ENCODE peak calls at places on chromosomes 7 and 10, in nine cellular contexts. One of them, this sample, is unnamed.

GRCh38 chr10:131169146-131169545 is 142.4 kb downstream of the TCERG1L start:
- DNase-seq in PC-3: no peak
- DNase-seq in OCI-LY7: no peak
- DNase-seq in fibroblast of pulmonary artery: no peak
- DNase-seq in DND-41: no peak
- DNase-seq in HFF-Myc: no peak
- DNase-seq in IMR-90: no peak
- DNase-seq in fibroblast of the aortic adventitia: no peak
- DNase-seq in Calu3: no peak
- DNase-seq in this sample: no peak

GRCh38 chr7:114412548-114412947 is 2.1 kb upstream of the FOXP2 start:
- DNase-seq in HFF-Myc: no peak
- DNase-seq in PC-3: no peak
- DNase-seq in OCI-LY7: no peak
- DNase-seq in IMR-90: no peak
- DNase-seq in Calu3: no peak
- DNase-seq in fibroblast of the aortic adventitia: no peak
- DNase-seq in DND-41: no peak
- DNase-seq in fibroblast of pulmonary artery: no peak
- DNase-seq in this sample: no peak

GRCh38 chr10:17023386-17024298 is 106.0 kb downstream of the CUBN start:
- DNase-seq in Calu3: peak; percentile 61
- DNase-seq in IMR-90: peak; percentile 99
- DNase-seq in fibroblast of the aortic adventitia: peak; percentile 98
- DNase-seq in OCI-LY7: peak; percentile 5
- DNase-seq in HFF-Myc: peak; percentile 97
- DNase-seq in DND-41: peak; percentile 83
- DNase-seq in PC-3: peak; percentile 88
- DNase-seq in fibroblast of pulmonary artery: peak; percentile 99
- DNase-seq in this sample: peak; percentile 99

GRCh38 chr7:75987026-75987804 is 7.2 kb downstream of the TMEM120A start:
- DNase-seq in DND-41: no peak
- DNase-seq in PC-3: no peak
- DNase-seq in OCI-LY7: no peak
- DNase-seq in fibroblast of pulmonary artery: no peak
- DNase-seq in fibroblast of the aortic adventitia: no peak
- DNase-seq in Calu3: no peak
- DNase-seq in IMR-90: no peak
- DNase-seq in HFF-Myc: no peak
- DNase-seq in this sample: no peak

GRCh38 chr10:114632869-114633715 is 25.0 kb downstream of the ABLIM1 start:
- DNase-seq in fibroblast of pulmonary artery: peak; percentile 74
- DNase-seq in HFF-Myc: peak; percentile 66
- DNase-seq in PC-3: peak; percentile 81
- DNase-seq in IMR-90: peak; percentile 94
- DNase-seq in OCI-LY7: no peak
- DNase-seq in DND-41: no peak
- DNase-seq in Calu3: peak; percentile 42
- DNase-seq in fibroblast of the aortic adventitia: peak; percentile 79
- DNase-seq in this sample: peak; percentile 90

GRCh38 chr10:86287966-86288579 is 78.5 kb downstream of the GRID1 start:
- DNase-seq in DND-41: no peak
- DNase-seq in HFF-Myc: no peak
- DNase-seq in Calu3: no peak
- DNase-seq in fibroblast of pulmonary artery: no peak
- DNase-seq in IMR-90: no peak
- DNase-seq in fibroblast of the aortic adventitia: no peak
- DNase-seq in PC-3: no peak
- DNase-seq in OCI-LY7: peak; percentile 28
- DNase-seq in this sample: no peak

GRCh38 chr7:38862666-38863065 is 46.3 kb downstream of the VPS41 start:
- DNase-seq in DND-41: no peak
- DNase-seq in OCI-LY7: no peak
- DNase-seq in fibroblast of the aortic adventitia: no peak
- DNase-seq in Calu3: no peak
- DNase-seq in HFF-Myc: no peak
- DNase-seq in IMR-90: no peak
- DNase-seq in fibroblast of pulmonary artery: no peak
- DNase-seq in PC-3: no peak
- DNase-seq in this sample: no peak

GRCh38 chr10:124524991-124525653 is 63.5 kb downstream of the LHPP start:
- DNase-seq in DND-41: no peak
- DNase-seq in OCI-LY7: no peak
- DNase-seq in Calu3: no peak
- DNase-seq in PC-3: peak; percentile 4
- DNase-seq in fibroblast of the aortic adventitia: peak; percentile 52
- DNase-seq in IMR-90: no peak
- DNase-seq in fibroblast of pulmonary artery: no peak
- DNase-seq in HFF-Myc: peak; percentile 6
- DNase-seq in this sample: no peak

GRCh38 chr10:111600772-111601171 is 523.9 kb downstream of the ADRA2A start:
- DNase-seq in HFF-Myc: no peak
- DNase-seq in fibroblast of pulmonary artery: no peak
- DNase-seq in PC-3: no peak
- DNase-seq in OCI-LY7: no peak
- DNase-seq in DND-41: no peak
- DNase-seq in Calu3: no peak
- DNase-seq in IMR-90: no peak
- DNase-seq in fibroblast of the aortic adventitia: no peak
- DNase-seq in this sample: no peak

GRCh38 chr10:113473851-113474250 is 79.0 kb upstream of the HABP2 start:
- DNase-seq in IMR-90: no peak
- DNase-seq in HFF-Myc: no peak
- DNase-seq in fibroblast of pulmonary artery: no peak
- DNase-seq in fibroblast of the aortic adventitia: peak; percentile 36
- DNase-seq in OCI-LY7: no peak
- DNase-seq in DND-41: no peak
- DNase-seq in Calu3: no peak
- DNase-seq in PC-3: peak; percentile 46
- DNase-seq in this sample: peak; percentile 60

DNA sequence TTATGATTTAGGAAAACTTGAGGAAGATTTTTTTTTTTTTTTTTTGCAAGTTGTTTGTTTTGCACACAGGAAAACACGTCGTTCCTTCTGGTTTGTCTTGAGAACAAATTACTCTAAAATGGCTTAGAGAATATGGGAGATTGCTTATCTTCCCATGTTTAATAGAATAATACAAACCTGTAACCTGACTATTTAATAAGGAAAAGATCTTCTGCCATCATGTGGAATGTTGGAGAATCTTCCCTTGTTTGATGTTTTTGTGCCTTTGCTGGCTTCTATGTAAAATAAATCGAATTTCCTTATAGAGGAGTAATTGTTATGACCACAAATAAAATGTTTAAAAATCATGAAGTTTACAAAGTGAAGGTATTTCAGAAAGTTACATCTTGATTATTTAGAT is 818.8 kb downstream of the GATA3 start:
- DNase-seq in fibroblast of pulmonary artery: peak; percentile 11
- DNase-seq in DND-41: no peak
- DNase-seq in HFF-Myc: no peak
- DNase-seq in IMR-90: no peak
- DNase-seq in OCI-LY7: no peak
- DNase-seq in Calu3: no peak
- DNase-seq in fibroblast of the aortic adventitia: no peak
- DNase-seq in PC-3: peak; percentile 39
- DNase-seq in this sample: no peak
- TF ChIP-seq CTCF in fibroblast of pulmonary artery: no peak
- TF ChIP-seq CTCF in DND-41: peak; percentile 65
- TF ChIP-seq CTCF in HFF-Myc: no peak
- TF ChIP-seq CTCF in IMR-90: no peak
- TF ChIP-seq CTCF in OCI-LY7: peak; percentile 14
- TF ChIP-seq CTCF in Calu3: no peak
- TF ChIP-seq CTCF in fibroblast of the aortic adventitia: no peak
- TF ChIP-seq CTCF in PC-3: peak; percentile 44
- TF ChIP-seq CTCF in this sample: no peak

GRCh38 chr7:80781561-80781979 is 137.3 kb downstream of the SEMA3C start:
- DNase-seq in fibroblast of the aortic adventitia: peak; percentile 91
- DNase-seq in HFF-Myc: peak; percentile 77
- DNase-seq in PC-3: peak; percentile 93
- DNase-seq in OCI-LY7: no peak
- DNase-seq in Calu3: no peak
- DNase-seq in DND-41: no peak
- DNase-seq in IMR-90: peak; percentile 71
- DNase-seq in fibroblast of pulmonary artery: peak; percentile 95
- DNase-seq in this sample: peak; percentile 94
- TF ChIP-seq CTCF in fibroblast of the aortic adventitia: no peak
- TF ChIP-seq CTCF in HFF-Myc: no peak
- TF ChIP-seq CTCF in PC-3: no peak
- TF ChIP-seq CTCF in OCI-LY7: no peak
- TF ChIP-seq CTCF in Calu3: no peak
- TF ChIP-seq CTCF in DND-41: no peak
- TF ChIP-seq CTCF in IMR-90: no peak
- TF ChIP-seq CTCF in fibroblast of pulmonary artery: peak; percentile 17
- TF ChIP-seq CTCF in this sample: peak; percentile 53

GRCh38 chr10:64036306-64036930 is 515.2 kb downstream of the REEP3 start:
- DNase-seq in Calu3: no peak
- DNase-seq in HFF-Myc: no peak
- DNase-seq in fibroblast of pulmonary artery: peak; percentile 4
- DNase-seq in fibroblast of the aortic adventitia: no peak
- DNase-seq in OCI-LY7: no peak
- DNase-seq in PC-3: no peak
- DNase-seq in IMR-90: no peak
- DNase-seq in DND-41: no peak
- DNase-seq in this sample: no peak
- TF ChIP-seq CTCF in Calu3: no peak
- TF ChIP-seq CTCF in HFF-Myc: no peak
- TF ChIP-seq CTCF in fibroblast of pulmonary artery: no peak
- TF ChIP-seq CTCF in fibroblast of the aortic adventitia: no peak
- TF ChIP-seq CTCF in OCI-LY7: no peak
- TF ChIP-seq CTCF in PC-3: no peak
- TF ChIP-seq CTCF in IMR-90: no peak
- TF ChIP-seq CTCF in DND-41: no peak
- TF ChIP-seq CTCF in this sample: no peak

GRCh38 chr10:63268139-63268797 is 135.1 kb downstream of the NRBF2 start:
- DNase-seq in HFF-Myc: no peak
- DNase-seq in OCI-LY7: no peak
- DNase-seq in fibroblast of the aortic adventitia: peak; percentile 49
- DNase-seq in PC-3: no peak
- DNase-seq in fibroblast of pulmonary artery: peak; percentile 69
- DNase-seq in DND-41: no peak
- DNase-seq in IMR-90: peak; percentile 26
- DNase-seq in Calu3: no peak
- DNase-seq in this sample: no peak

GRCh38 chr10:63266337-63267327 is 133.5 kb downstream of the NRBF2 start:
- DNase-seq in DND-41: no peak
- DNase-seq in Calu3: no peak
- DNase-seq in fibroblast of the aortic adventitia: peak; percentile 35
- DNase-seq in fibroblast of pulmonary artery: no peak
- DNase-seq in OCI-LY7: peak; percentile 62
- DNase-seq in IMR-90: no peak
- DNase-seq in HFF-Myc: no peak
- DNase-seq in PC-3: peak; percentile 53
- DNase-seq in this sample: no peak

GRCh38 chr10:63267414-63268138 is 134.4 kb downstream of the NRBF2 start:
- DNase-seq in Calu3: peak; percentile 40
- DNase-seq in OCI-LY7: peak; percentile 73
- DNase-seq in IMR-90: peak; percentile 94
- DNase-seq in PC-3: peak; percentile 98
- DNase-seq in DND-41: peak; percentile 36
- DNase-seq in HFF-Myc: peak; percentile 70
- DNase-seq in fibroblast of the aortic adventitia: peak; percentile 88
- DNase-seq in fibroblast of pulmonary artery: peak; percentile 89
- DNase-seq in this sample: peak; percentile 71

GRCh38 chr10:63265646-63266207 is 132.6 kb downstream of the NRBF2 start:
- DNase-seq in OCI-LY7: no peak
- DNase-seq in fibroblast of pulmonary artery: no peak
- DNase-seq in DND-41: no peak
- DNase-seq in Calu3: no peak
- DNase-seq in IMR-90: no peak
- DNase-seq in fibroblast of the aortic adventitia: peak; percentile 14
- DNase-seq in PC-3: no peak
- DNase-seq in HFF-Myc: no peak
- DNase-seq in this sample: no peak

GRCh38 chr10:63268798-63269503 is 135.8 kb downstream of the NRBF2 start:
- DNase-seq in fibroblast of pulmonary artery: peak; percentile 98
- DNase-seq in OCI-LY7: peak; percentile 95
- DNase-seq in HFF-Myc: peak; percentile 93
- DNase-seq in fibroblast of the aortic adventitia: peak; percentile 95
- DNase-seq in Calu3: peak; percentile 81
- DNase-seq in IMR-90: peak; percentile 97
- DNase-seq in DND-41: peak; percentile 85
- DNase-seq in PC-3: peak; percentile 100
- DNase-seq in this sample: peak; percentile 97
- TF ChIP-seq CTCF in fibroblast of pulmonary artery: peak; percentile 35
- TF ChIP-seq CTCF in OCI-LY7: peak; percentile 55
- TF ChIP-seq CTCF in HFF-Myc: peak; percentile 12
- TF ChIP-seq CTCF in fibroblast of the aortic adventitia: peak; percentile 44
- TF ChIP-seq CTCF in Calu3: no peak
- TF ChIP-seq CTCF in IMR-90: peak; percentile 17
- TF ChIP-seq CTCF in DND-41: peak; percentile 51
- TF ChIP-seq CTCF in PC-3: peak; percentile 63
- TF ChIP-seq CTCF in this sample: peak; percentile 60

GRCh38 chr7:151018421-151019129 is 5.7 kb downstream of the ATG9B start:
- DNase-seq in PC-3: no peak
- DNase-seq in HFF-Myc: no peak
- DNase-seq in Calu3: peak; percentile 58
- DNase-seq in fibroblast of pulmonary artery: no peak
- DNase-seq in fibroblast of the aortic adventitia: no peak
- DNase-seq in DND-41: no peak
- DNase-seq in OCI-LY7: no peak
- DNase-seq in IMR-90: no peak
- DNase-seq in this sample: no peak
- TF ChIP-seq CTCF in PC-3: no peak
- TF ChIP-seq CTCF in HFF-Myc: no peak
- TF ChIP-seq CTCF in Calu3: no peak
- TF ChIP-seq CTCF in fibroblast of pulmonary artery: no peak
- TF ChIP-seq CTCF in fibroblast of the aortic adventitia: no peak
- TF ChIP-seq CTCF in DND-41: no peak
- TF ChIP-seq CTCF in OCI-LY7: peak; percentile 9
- TF ChIP-seq CTCF in IMR-90: no peak
- TF ChIP-seq CTCF in this sample: peak; percentile 56

GRCh38 chr7:68176974-68177373 is 1180.3 kb downstream of the TYW1 start:
- DNase-seq in PC-3: peak; percentile 48
- DNase-seq in Calu3: no peak
- DNase-seq in fibroblast of the aortic adventitia: peak; percentile 14
- DNase-seq in HFF-Myc: no peak
- DNase-seq in IMR-90: peak; percentile 18
- DNase-seq in fibroblast of pulmonary artery: peak; percentile 58
- DNase-seq in DND-41: peak; percentile 46
- DNase-seq in OCI-LY7: peak; percentile 60
- DNase-seq in this sample: no peak
- TF ChIP-seq CTCF in PC-3: peak; percentile 58
- TF ChIP-seq CTCF in Calu3: no peak
- TF ChIP-seq CTCF in fibroblast of the aortic adventitia: peak; percentile 17
- TF ChIP-seq CTCF in HFF-Myc: peak; percentile 33
- TF ChIP-seq CTCF in IMR-90: peak; percentile 25
- TF ChIP-seq CTCF in fibroblast of pulmonary artery: peak; percentile 47
- TF ChIP-seq CTCF in DND-41: peak; percentile 79
- TF ChIP-seq CTCF in OCI-LY7: peak; percentile 86
- TF ChIP-seq CTCF in this sample: peak; percentile 62

GRCh38 chr7:149872419-149873073 is 1.2 kb upstream of the ATP6V0E2 start:
- DNase-seq in OCI-LY7: peak; percentile 50
- DNase-seq in Calu3: peak; percentile 43
- DNase-seq in fibroblast of pulmonary artery: peak; percentile 76
- DNase-seq in HFF-Myc: peak; percentile 78
- DNase-seq in fibroblast of the aortic adventitia: peak; percentile 71
- DNase-seq in PC-3: peak; percentile 69
- DNase-seq in IMR-90: peak; percentile 81
- DNase-seq in DND-41: no peak
- DNase-seq in this sample: peak; percentile 87
- TF ChIP-seq CTCF in OCI-LY7: peak; percentile 28
- TF ChIP-seq CTCF in Calu3: no peak
- TF ChIP-seq CTCF in fibroblast of pulmonary artery: peak; percentile 12
- TF ChIP-seq CTCF in HFF-Myc: peak; percentile 22
- TF ChIP-seq CTCF in fibroblast of the aortic adventitia: peak; percentile 31
- TF ChIP-seq CTCF in PC-3: peak; percentile 32
- TF ChIP-seq CTCF in IMR-90: peak; percentile 33
- TF ChIP-seq CTCF in DND-41: no peak
- TF ChIP-seq CTCF in this sample: peak; percentile 48